ENCODE peak calls at places on chromosomes 6 and 20, in four cellular contexts. L, O, Q and U are unnamed samples.
A peak's percentile ranks its signal among the peaks of the same experiment; 100 is the strongest.

GRCh38 chr20:36847009-36847709 is 28.8 kb upstream of the TLDC2 start:
- DNase-seq in Q (peak; percentile 63), O (peak; percentile 31), L (no peak), U (no peak)

GRCh38 chr6:2931970-2932748 is 29.1 kb upstream of the SERPINB9 start:
- DNase-seq in L (peak; percentile 82), O (peak; percentile 83), Q (peak; percentile 79), U (peak; percentile 92)

GRCh38 chr20:34829191-34829590 is 3.7 kb upstream of the NCOA6 start:
- DNase-seq in L (no peak), Q (no peak), O (no peak), U (no peak)

GRCh38 chr6:85273870-85274269 is 176.0 kb upstream of the NT5E start:
- DNase-seq in L (no peak), Q (peak; percentile 26), O (no peak), U (no peak)

GRCh38 chr20:18984238-18985200 is 170.9 kb downstream of the SCP2D1 start:
- DNase-seq in O (no peak), Q (no peak), L (no peak), U (peak; percentile 5)

GRCh38 chr6:6775074-6775473 is 186.6 kb downstream of the LY86 start:
- DNase-seq in Q (no peak), L (no peak), O (no peak), U (no peak)

GRCh38 chr6:16421462-16421960 is 183.1 kb downstream of the GMPR start:
- DNase-seq in Q (no peak), O (no peak), L (no peak), U (no peak)

GRCh38 chr6:52020961-52021570 is 66.3 kb downstream of the PKHD1 start:
- DNase-seq in Q (peak; percentile 53), O (no peak), L (no peak), U (peak; percentile 64)

GRCh38 chr6:138800377-138801150 is 4.7 kb downstream of the ECT2L start:
- DNase-seq in Q (no peak), L (no peak), O (no peak), U (no peak)

GRCh38 chr6:44012078-44012493 is 115.2 kb downstream of the MRPL14 start:
- DNase-seq in L (no peak), Q (peak; percentile 79), O (no peak), U (peak; percentile 81)

GRCh38 chr6:163254341-163254835 is 160.1 kb upstream of the QKI start:
- DNase-seq in O (no peak), L (no peak), Q (no peak), U (no peak)

GRCh38 chr6:108492131-108492766 is 68.5 kb upstream of the FOXO3 start:
- DNase-seq in O (peak; percentile 10), L (no peak), Q (peak; percentile 82), U (peak; percentile 81)

GRCh38 chr6:34056301-34056700 is 89.6 kb downstream of the GRM4 start:
- DNase-seq in Q (peak; percentile 80), L (no peak), O (no peak), U (no peak)

GRCh38 chr6:44569931-44570385 is 182.5 kb downstream of the CDC5L start:
- DNase-seq in O (no peak), Q (no peak), L (no peak), U (peak; percentile 65)

GRCh38 chr6:99563056-99563723 is 5.3 kb downstream of the CCNC start:
- DNase-seq in Q (no peak), O (no peak), L (no peak), U (no peak)

GRCh38 chr20:54086444-54087134 is 16.2 kb upstream of the BCAS1 start:
- DNase-seq in O (no peak), Q (no peak), L (no peak), U (no peak)